ENCODE peak calls at places on chromosomes 3 and 15, in ten cellular contexts. One of them, this sample, is unnamed.

GRCh38 chr3:196569003-196569516 is 600 bp downstream of the FBXO45 start:
- DNase-seq in frontal cortex: no peak
- DNase-seq in neural crest cell: peak
- DNase-seq in progenitor cell of endocrine pancreas: peak
- DNase-seq in hypothalamus: peak
- DNase-seq in activated CD8-positive, alpha-beta memory T cell treated with anti-CD3 and anti-CD28 coated beads for 48 hours: peak
- DNase-seq in NCI-H146: peak
- DNase-seq in naive thymus-derived CD8-positive, alpha-beta T cell: peak
- DNase-seq in RWPE1: peak
- DNase-seq in A549: peak
- DNase-seq in this sample: peak

GRCh38 chr3:44136421-44136820 is 105.3 kb upstream of the TOPAZ1 start:
- DNase-seq in frontal cortex: no peak
- DNase-seq in neural crest cell: no peak
- DNase-seq in progenitor cell of endocrine pancreas: no peak
- DNase-seq in hypothalamus: no peak
- DNase-seq in activated CD8-positive, alpha-beta memory T cell treated with anti-CD3 and anti-CD28 coated beads for 48 hours: no peak
- DNase-seq in NCI-H146: no peak
- DNase-seq in naive thymus-derived CD8-positive, alpha-beta T cell: no peak
- DNase-seq in RWPE1: no peak
- DNase-seq in A549: no peak
- DNase-seq in this sample: no peak

GRCh38 chr15:34942363-34942762 is 27.2 kb downstream of the AQR start:
- DNase-seq in frontal cortex: no peak
- DNase-seq in neural crest cell: no peak
- DNase-seq in progenitor cell of endocrine pancreas: no peak
- DNase-seq in hypothalamus: no peak
- DNase-seq in activated CD8-positive, alpha-beta memory T cell treated with anti-CD3 and anti-CD28 coated beads for 48 hours: no peak
- DNase-seq in NCI-H146: no peak
- DNase-seq in naive thymus-derived CD8-positive, alpha-beta T cell: no peak
- DNase-seq in RWPE1: no peak
- DNase-seq in A549: no peak
- DNase-seq in this sample: no peak

GRCh38 chr3:157856078-157856939 is 249.9 kb downstream of the SHOX2 start:
- DNase-seq in frontal cortex: no peak
- DNase-seq in neural crest cell: no peak
- DNase-seq in progenitor cell of endocrine pancreas: no peak
- DNase-seq in hypothalamus: no peak
- DNase-seq in activated CD8-positive, alpha-beta memory T cell treated with anti-CD3 and anti-CD28 coated beads for 48 hours: no peak
- DNase-seq in NCI-H146: peak
- DNase-seq in naive thymus-derived CD8-positive, alpha-beta T cell: no peak
- DNase-seq in RWPE1: peak
- DNase-seq in A549: no peak
- DNase-seq in this sample: no peak

GRCh38 chr3:57077630-57078365 is 17.3 kb downstream of the SPATA12 start:
- DNase-seq in frontal cortex: no peak
- DNase-seq in neural crest cell: no peak
- DNase-seq in progenitor cell of endocrine pancreas: no peak
- DNase-seq in hypothalamus: no peak
- DNase-seq in activated CD8-positive, alpha-beta memory T cell treated with anti-CD3 and anti-CD28 coated beads for 48 hours: no peak
- DNase-seq in NCI-H146: no peak
- DNase-seq in naive thymus-derived CD8-positive, alpha-beta T cell: no peak
- DNase-seq in RWPE1: peak
- DNase-seq in A549: no peak
- DNase-seq in this sample: no peak

GRCh38 chr3:3082547-3082924 is 27.6 kb downstream of the IL5RA start:
- DNase-seq in frontal cortex: no peak
- DNase-seq in neural crest cell: no peak
- DNase-seq in progenitor cell of endocrine pancreas: no peak
- DNase-seq in hypothalamus: no peak
- DNase-seq in activated CD8-positive, alpha-beta memory T cell treated with anti-CD3 and anti-CD28 coated beads for 48 hours: no peak
- DNase-seq in NCI-H146: no peak
- DNase-seq in naive thymus-derived CD8-positive, alpha-beta T cell: no peak
- DNase-seq in RWPE1: no peak
- DNase-seq in A549: no peak
- DNase-seq in this sample: no peak

GRCh38 chr15:46304320-46304719 is 669.5 kb downstream of the SQOR start:
- DNase-seq in frontal cortex: no peak
- DNase-seq in neural crest cell: no peak
- DNase-seq in progenitor cell of endocrine pancreas: no peak
- DNase-seq in hypothalamus: no peak
- DNase-seq in activated CD8-positive, alpha-beta memory T cell treated with anti-CD3 and anti-CD28 coated beads for 48 hours: no peak
- DNase-seq in NCI-H146: no peak
- DNase-seq in naive thymus-derived CD8-positive, alpha-beta T cell: no peak
- DNase-seq in RWPE1: no peak
- DNase-seq in A549: peak
- DNase-seq in this sample: no peak

GRCh38 chr3:59085976-59086375 is 36.2 kb upstream of the CFAP20DC start:
- DNase-seq in frontal cortex: no peak
- DNase-seq in neural crest cell: no peak
- DNase-seq in progenitor cell of endocrine pancreas: no peak
- DNase-seq in hypothalamus: no peak
- DNase-seq in activated CD8-positive, alpha-beta memory T cell treated with anti-CD3 and anti-CD28 coated beads for 48 hours: no peak
- DNase-seq in NCI-H146: no peak
- DNase-seq in naive thymus-derived CD8-positive, alpha-beta T cell: no peak
- DNase-seq in RWPE1: no peak
- DNase-seq in A549: no peak
- DNase-seq in this sample: no peak

This sample was measured in effector CD4-positive, alpha-beta T cell.